ENCODE peak calls at places on chromosome 4, in seven cellular contexts. D is HFF-Myc, F is foreskin fibroblast, W is BJ, I is ovary, U is neural progenitor cell, M is cardiac muscle cell. H is an unnamed sample.

GRCh38 chr4:124018383-124019317 is 622.1 kb downstream of the SPRY1 start:
- DNase-seq in F (peak), W (peak), U (no peak), D (peak), I (no peak), M (peak), H (peak)

GRCh38 chr4:109729563-109730293 is at the start of gene PLA2G12A:
- DNase-seq in U (peak), D (peak), W (no peak), F (peak), M (peak), I (peak), H (no peak)

GRCh38 chr4:24840362-24840761 is 45.0 kb downstream of the SOD3 start:
- DNase-seq in M (no peak), F (no peak), U (no peak), W (no peak), I (no peak), D (no peak), H (no peak)

GRCh38 chr4:7041851-7042696 is 1.1 kb upstream of the TADA2B start:
- DNase-seq in M (no peak), F (no peak), I (peak), D (no peak), U (peak), W (no peak), H (no peak)

GRCh38 chr4:106238819-106239420 is 77.1 kb downstream of the TBCK start:
- DNase-seq in U (peak), D (peak), W (no peak), I (no peak), F (peak), M (peak), H (no peak)

GRCh38 chr4:148962539-148963290 is 520.5 kb upstream of the NR3C2 start:
- DNase-seq in F (no peak), I (no peak), U (no peak), W (no peak), M (no peak), D (no peak), H (no peak)

GRCh38 chr4:137310593-137311490 is 221.5 kb downstream of the PCDH18 start:
- DNase-seq in D (peak), I (no peak), M (no peak), U (no peak), W (peak), F (peak), H (peak)

GRCh38 chr4:93436000-93436626 is 392.4 kb upstream of the ATOH1 start:
- DNase-seq in W (no peak), M (no peak), U (no peak), D (no peak), F (no peak), I (no peak), H (no peak)

GRCh38 chr4:125741825-125742452 is 427.2 kb downstream of the FAT4 start:
- DNase-seq in M (no peak), I (no peak), F (no peak), W (no peak), D (no peak), U (no peak), H (no peak)

GRCh38 chr4:1172228-1172851 is at the start of gene SPON2:
- DNase-seq in W (no peak), F (peak), M (no peak), D (no peak), I (peak), U (peak), H (no peak)

GRCh38 chr4:83905952-83906351 is 370.0 kb downstream of the GPAT3 start:
- DNase-seq in W (no peak), U (peak), D (no peak), M (peak), F (no peak), I (no peak), H (no peak)

GRCh38 chr4:6419452-6420028 is 52.9 kb downstream of the PPP2R2C start:
- DNase-seq in U (no peak), I (no peak), W (no peak), F (peak), D (no peak), M (peak), H (no peak)

GRCh38 chr4:153468587-153468986 is 2.4 kb downstream of the TMEM131L start:
- DNase-seq in I (no peak), D (no peak), M (no peak), F (no peak), W (no peak), U (no peak), H (no peak)

GRCh38 chr4:472881-473574 is 25.9 kb downstream of the ZNF721 start:
- DNase-seq in D (no peak), F (peak), I (no peak), M (no peak), W (no peak), U (peak), H (no peak)

GRCh38 chr4:177322156-177322685 is 12.5 kb downstream of the NEIL3 start:
- DNase-seq in U (no peak), W (no peak), I (no peak), D (no peak), F (no peak), M (no peak), H (no peak)

GRCh38 chr4:174650711-174651355 is 128.5 kb upstream of the HPGD start:
- DNase-seq in W (no peak), I (no peak), F (no peak), M (no peak), U (no peak), D (no peak), H (no peak)

GRCh38 chr4:86596802-86597201 is 2.7 kb downstream of the PTPN13 start:
- DNase-seq in U (no peak), F (peak), I (no peak), W (no peak), M (no peak), D (no peak), H (no peak)

GRCh38 chr4:97106161-97106560 is 1037.1 kb downstream of the STPG2 start:
- DNase-seq in I (no peak), M (no peak), D (no peak), U (no peak), F (no peak), W (no peak), H (no peak)

GRCh38 chr4:70187216-70187615 is 8.3 kb upstream of the ODAM start:
- DNase-seq in D (no peak), M (no peak), U (no peak), I (no peak), W (no peak), F (no peak), H (no peak)

GRCh38 chr4:182447938-182448280 is 204.7 kb downstream of the TENM3 start:
- DNase-seq in F (peak), U (peak), I (no peak), W (no peak), M (peak), D (no peak), H (no peak)

GRCh38 chr4:145739840-145740239 is 59.9 kb downstream of the C4orf51 start:
- DNase-seq in D (no peak), F (no peak), W (no peak), M (no peak), I (no peak), U (no peak), H (no peak)

GRCh38 chr4:114225462-114225861 is 246.0 kb upstream of the ARSJ start:
- DNase-seq in M (no peak), F (no peak), D (no peak), W (no peak), I (no peak), U (no peak), H (no peak)

GRCh38 chr4:147368948-147369347 is 111.9 kb upstream of the EDNRA start:
- DNase-seq in D (no peak), U (no peak), F (peak), I (no peak), W (no peak), M (no peak), H (no peak)

GRCh38 chr4:4507923-4508322 is 33.9 kb downstream of the STX18 start:
- DNase-seq in D (no peak), U (no peak), F (no peak), W (no peak), M (no peak), I (no peak), H (no peak)

GRCh38 chr4:184748251-184748652 is 14.4 kb upstream of the CENPU start:
- DNase-seq in W (no peak), U (no peak), M (no peak), F (no peak), D (no peak), I (no peak), H (no peak)

GRCh38 chr4:54958236-54958635 is 167.2 kb downstream of the KDR start:
- DNase-seq in D (no peak), W (no peak), M (peak), I (no peak), F (peak), U (no peak), H (no peak)

GRCh38 chr4:54967289-54967688 is 158.1 kb downstream of the KDR start:
- DNase-seq in D (no peak), I (no peak), F (no peak), W (no peak), M (no peak), U (no peak), H (no peak)

GRCh38 chr4:54959656-54960055 is 165.7 kb downstream of the KDR start:
- DNase-seq in W (peak), D (peak), U (no peak), I (no peak), M (no peak), F (peak), H (peak)

GRCh38 chr4:54961357-54961975 is 163.9 kb downstream of the KDR start:
- DNase-seq in D (peak), M (peak), U (peak), I (no peak), F (peak), W (no peak), H (no peak)
- TF ChIP-seq CTCF in D (peak), M (peak), U (peak), I (no peak), F (peak), W (peak), H (peak)

DNA sequence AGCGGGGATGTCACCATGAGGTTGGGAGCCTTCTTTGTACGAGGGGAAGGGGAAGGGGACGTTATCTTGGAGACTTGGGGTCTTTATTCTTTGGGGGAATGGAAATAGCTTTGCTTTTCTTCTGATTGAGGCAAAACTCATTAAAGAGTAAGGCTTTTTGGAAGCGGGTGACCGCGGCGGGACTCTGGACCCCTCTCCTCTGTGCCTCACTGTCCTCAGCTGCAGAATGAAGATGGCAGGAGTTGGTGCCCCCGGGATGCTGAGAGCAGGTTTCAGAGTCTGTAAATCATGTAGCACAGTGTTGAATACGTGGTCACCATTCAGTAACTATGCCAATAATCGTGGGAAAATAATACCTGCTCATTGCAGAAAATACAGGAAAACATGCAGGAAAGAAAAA is 32.1 kb downstream of the HTT-AS start:
- DNase-seq in M (no peak), U (no peak), F (no peak), I (no peak), D (no peak), W (no peak), H (no peak)
- H3K4me3 ChIP-seq in M (no peak), U (no peak), F (peak), I (peak), D (peak), W (no peak), H (peak)

DNA sequence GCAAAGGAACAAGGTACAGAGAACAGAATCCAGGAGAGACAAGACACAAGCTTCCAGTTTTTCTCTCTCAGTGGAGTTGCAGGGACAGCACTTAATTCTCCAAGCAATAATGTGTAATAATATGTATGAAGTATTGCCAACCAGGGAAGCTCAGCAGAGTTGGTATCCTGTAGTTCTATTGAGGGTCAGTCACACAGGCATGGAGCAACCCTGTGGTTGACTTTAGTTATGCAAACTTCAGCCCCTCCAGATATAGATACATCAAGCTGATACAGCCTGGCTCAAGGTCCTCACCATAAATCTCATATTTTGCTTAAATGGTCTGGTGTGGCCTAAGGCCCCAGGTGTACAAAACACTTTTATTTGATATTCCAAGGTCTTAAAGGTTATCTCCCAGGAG is 248.6 kb upstream of the EPHA5 start:
- DNase-seq in I (no peak), U (no peak), W (no peak), M (no peak), D (no peak), F (no peak), H (no peak)
- TF ChIP-seq CTCF in I (no peak), U (no peak), W (no peak), M (no peak), D (no peak), F (no peak), H (no peak)

DNA sequence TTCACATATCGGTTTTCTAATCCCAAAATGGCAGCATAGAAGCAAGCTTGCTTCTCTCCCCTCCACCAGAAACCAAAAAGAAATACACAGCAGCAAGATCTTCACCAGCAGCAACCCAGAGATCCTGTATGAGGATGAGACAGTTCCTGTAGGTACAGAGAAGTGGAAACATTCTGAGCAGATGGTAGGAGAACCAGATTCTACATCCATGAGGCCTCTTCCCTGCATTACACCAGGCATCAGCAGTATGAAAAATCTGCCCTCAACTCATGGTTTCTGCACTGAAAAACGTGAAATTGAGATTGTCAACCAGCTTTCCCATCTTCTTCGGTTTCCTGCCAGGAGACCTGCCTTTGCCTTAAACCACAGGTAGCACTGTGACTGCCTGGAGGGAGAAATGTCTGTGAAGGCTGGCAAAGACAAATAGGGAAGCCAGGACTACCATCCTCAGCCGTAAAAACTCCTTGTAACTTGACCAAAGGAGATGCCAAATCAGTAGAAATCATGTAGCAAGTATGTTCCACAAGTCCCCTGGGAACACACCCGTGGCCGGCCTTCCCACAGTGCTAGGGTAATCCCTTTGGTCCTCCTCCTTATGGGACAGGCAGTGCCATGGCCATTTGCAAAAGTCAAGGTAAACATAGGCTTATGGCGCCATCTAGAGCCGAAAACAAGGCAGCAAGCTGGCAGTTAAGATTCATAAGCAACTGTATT is 24.0 kb upstream of the MTHFD2L start:
- DNase-seq in F (peak), W (no peak), U (peak), D (peak), M (peak), I (peak), H (peak)
- H3K4me3 ChIP-seq in F (no peak), W (no peak), U (no peak), D (no peak), M (no peak), I (no peak), H (no peak)

DNA sequence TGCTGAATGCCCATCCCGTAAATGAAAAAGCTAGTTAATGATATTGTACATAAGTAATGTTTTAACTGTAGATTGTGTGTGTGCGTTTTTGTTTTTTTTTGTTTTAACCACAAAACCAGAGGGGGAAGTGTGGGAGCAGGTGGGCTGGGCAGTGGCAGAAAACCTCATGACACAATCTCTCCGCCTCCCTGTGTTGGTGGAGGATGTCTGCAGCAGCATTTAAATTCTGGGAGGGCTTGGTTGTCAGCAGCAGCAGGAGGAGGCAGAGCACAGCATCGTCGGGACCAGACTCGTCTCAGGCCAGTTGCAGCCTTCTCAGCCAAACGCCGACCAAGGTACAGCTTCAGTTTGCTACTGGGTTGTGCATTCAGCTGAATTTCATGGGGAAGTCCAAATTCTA is at the start of gene SPP1:
- DNase-seq in M (peak), F (peak), D (no peak), I (no peak), U (peak), W (no peak), H (no peak)
- TF ChIP-seq CTCF in M (no peak), F (no peak), D (no peak), I (no peak), U (no peak), W (no peak), H (no peak)

GRCh38 chr4:15703439-15703838 is 574 bp downstream of the BST1 start:
- DNase-seq in M (no peak), D (no peak), F (no peak), U (no peak), W (no peak), I (no peak), H (no peak)
- H3K4me3 ChIP-seq in M (no peak), D (peak), F (peak), U (no peak), W (peak), I (peak), H (peak)

GRCh38 chr4:88144866-88145300 is 13.6 kb downstream of the ABCG2 start:
- DNase-seq in W (no peak), D (no peak), U (no peak), I (no peak), M (no peak), F (no peak), H (no peak)

GRCh38 chr4:88147799-88148217 is 10.6 kb downstream of the ABCG2 start:
- DNase-seq in F (no peak), W (no peak), D (no peak), M (peak), I (no peak), U (no peak), H (no peak)

GRCh38 chr4:88144048-88144447 is 14.4 kb downstream of the ABCG2 start:
- DNase-seq in F (no peak), D (no peak), U (no peak), I (no peak), W (no peak), M (no peak), H (no peak)

GRCh38 chr4:88146891-88147290 is 11.5 kb downstream of the ABCG2 start:
- DNase-seq in D (no peak), W (no peak), I (no peak), F (no peak), M (no peak), U (no peak), H (no peak)

DNA sequence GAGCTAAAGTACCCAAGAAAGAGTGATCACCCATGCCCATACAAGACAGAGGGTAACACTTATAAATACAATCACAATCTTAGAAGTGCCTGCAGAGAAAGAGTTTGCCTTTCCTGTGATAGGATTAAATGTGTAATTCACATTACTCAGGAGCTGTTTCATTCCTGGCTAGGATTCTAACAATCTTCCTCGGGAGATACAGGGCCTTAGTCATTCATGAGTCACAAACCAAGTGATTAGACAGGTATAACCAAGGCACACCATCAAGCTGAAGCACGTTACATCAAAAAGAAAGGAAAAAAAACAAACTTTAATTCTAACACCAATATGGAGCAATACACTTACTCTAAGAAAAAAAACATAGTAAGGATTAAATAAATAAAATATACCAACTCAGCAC is 14.9 kb downstream of the ABCG2 start:
- DNase-seq in W (no peak), I (no peak), F (peak), M (no peak), U (no peak), D (no peak), H (no peak)
- TF ChIP-seq CTCF in W (no peak), I (no peak), F (no peak), M (no peak), U (no peak), D (no peak), H (no peak)

GRCh38 chr4:158649111-158649680 is 22.5 kb downstream of the C4orf46 start:
- DNase-seq in U (no peak), F (no peak), I (no peak), D (no peak), M (no peak), W (no peak), H (no peak)

GRCh38 chr4:158656439-158656838 is 15.2 kb downstream of the C4orf46 start:
- DNase-seq in I (no peak), D (no peak), U (peak), F (no peak), M (no peak), W (no peak), H (no peak)

GRCh38 chr4:158657291-158657690 is 14.4 kb downstream of the C4orf46 start:
- DNase-seq in D (no peak), M (no peak), F (no peak), W (no peak), I (no peak), U (no peak), H (no peak)

DNA sequence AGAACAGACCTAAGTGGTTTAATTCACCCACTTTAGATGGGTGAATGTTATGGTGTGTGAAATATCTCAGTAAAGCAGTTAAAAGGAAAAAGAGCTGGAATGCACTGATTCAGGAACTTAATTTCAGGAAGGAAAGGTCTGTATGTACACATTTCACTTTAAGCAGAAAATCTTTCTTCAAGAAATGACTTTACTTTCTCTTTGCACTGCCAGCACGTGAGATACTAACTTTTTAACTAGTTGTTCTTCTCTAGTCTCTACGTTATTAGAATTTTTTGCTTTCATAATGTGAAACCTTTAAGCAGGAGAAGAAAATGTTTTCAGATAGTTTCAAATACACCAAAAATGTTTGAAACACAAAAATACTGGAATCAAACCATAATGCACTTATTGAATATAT is 18.8 kb downstream of the C4orf46 start:
- DNase-seq in U (no peak), I (no peak), W (no peak), D (no peak), M (no peak), F (no peak), H (no peak)
- H3K4me3 ChIP-seq in U (no peak), I (no peak), W (no peak), D (no peak), M (no peak), F (peak), H (no peak)

DNA sequence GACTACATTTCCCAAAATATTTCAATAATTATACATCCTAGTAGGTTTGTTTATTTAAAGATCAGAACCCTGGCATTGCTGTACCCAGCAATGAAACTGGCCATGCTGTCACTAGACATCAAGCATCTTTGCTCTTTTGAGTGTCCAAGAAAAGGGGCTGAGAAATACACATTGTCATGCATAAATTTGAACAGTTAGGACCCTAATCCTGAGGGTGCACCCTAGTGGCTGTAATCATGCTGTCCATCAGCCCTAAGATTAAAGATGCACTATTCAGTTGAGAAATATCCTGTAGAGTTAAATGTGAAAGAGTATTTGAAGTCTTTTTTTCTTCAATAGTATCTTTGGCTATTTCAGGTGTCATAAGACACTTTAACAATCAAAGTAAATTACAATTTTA is 108.8 kb downstream of the NFKB1 start:
- DNase-seq in M (no peak), I (no peak), W (no peak), D (no peak), U (no peak), F (no peak), H (no peak)
- TF ChIP-seq CTCF in M (peak), I (no peak), W (peak), D (peak), U (peak), F (peak), H (peak)

H was measured in AG04449.